ENCODE peak calls at places on chromosomes 5 and 9, in six cellular contexts. X is kidney, R is transverse colon, B is uterus, F is upper lobe of left lung, C is left ventricle myocardium inferior. W is an unnamed sample.

GRCh38 chr5:135859656-135860055 is 25.2 kb downstream of the SLC25A48 start:
- DNase-seq in X (no peak), R (no peak), B (no peak), F (no peak), C (no peak), W (no peak)

GRCh38 chr9:137813167-137813566 is 64.4 kb upstream of the CACNA1B start:
- DNase-seq in X (peak), R (no peak), B (no peak), F (no peak), C (no peak), W (no peak)

GRCh38 chr5:175558801-175559480 is 80.6 kb downstream of the SFXN1 start:
- DNase-seq in X (no peak), R (no peak), B (no peak), F (no peak), C (no peak), W (peak)

GRCh38 chr9:120289990-120290925 is 289.7 kb downstream of the CDK5RAP2 start:
- DNase-seq in X (no peak), R (no peak), B (no peak), F (no peak), C (no peak), W (peak)

GRCh38 chr9:125889524-125890473 is 142.6 kb downstream of the PBX3 start:
- DNase-seq in X (peak), R (peak), B (peak), F (peak), C (peak), W (no peak)

GRCh38 chr9:86846679-86847078 is 100.6 kb downstream of the GAS1 start:
- DNase-seq in X (no peak), R (no peak), B (no peak), F (no peak), C (no peak), W (no peak)

GRCh38 chr9:128149001-128149701 is at the start of gene LCN2:
- DNase-seq in X (peak), R (peak), B (no peak), F (peak), C (no peak), W (no peak)

GRCh38 chr9:76618762-76619161 is 145.5 kb upstream of the PCA3 start:
- DNase-seq in X (no peak), R (no peak), B (no peak), F (no peak), C (no peak), W (no peak)

GRCh38 chr5:68077349-68077894 is 138.1 kb upstream of the PIK3R1 start:
- DNase-seq in X (no peak), R (no peak), B (no peak), F (no peak), C (no peak), W (no peak)

GRCh38 chr5:159955056-159955624 is 38.9 kb downstream of the ADRA1B start:
- DNase-seq in X (no peak), R (no peak), B (no peak), F (no peak), C (no peak), W (no peak)

GRCh38 chr5:11719888-11720481 is 184.3 kb downstream of the CTNND2 start:
- DNase-seq in X (no peak), R (peak), B (no peak), F (peak), C (peak), W (no peak)

GRCh38 chr5:142395334-142395733 is 70.5 kb upstream of the SPRY4 start:
- DNase-seq in X (no peak), R (no peak), B (no peak), F (no peak), C (no peak), W (no peak)

GRCh38 chr5:134462047-134462575 is 50.4 kb upstream of the CDKN2AIPNL start:
- DNase-seq in X (peak), R (no peak), B (peak), F (no peak), C (no peak), W (no peak)

GRCh38 chr9:131676431-131676972 is 63.4 kb downstream of the RAPGEF1 start:
- DNase-seq in X (no peak), R (peak), B (no peak), F (no peak), C (no peak), W (no peak)

GRCh38 chr9:134285215-134285845 is 40.9 kb upstream of the RXRA start:
- DNase-seq in X (no peak), R (no peak), B (no peak), F (no peak), C (no peak), W (no peak)

GRCh38 chr5:93611900-93612898 is 29.2 kb downstream of the NR2F1 start:
- DNase-seq in X (peak), R (no peak), B (no peak), F (no peak), C (no peak), W (no peak)

GRCh38 chr5:1118231-1118698 is 6.4 kb upstream of the SLC12A7 start:
- DNase-seq in X (no peak), R (no peak), B (peak), F (no peak), C (no peak), W (no peak)

GRCh38 chr5:41508696-41509398 is 1.6 kb downstream of the PLCXD3 start:
- DNase-seq in X (no peak), R (no peak), B (no peak), F (no peak), C (no peak), W (no peak)

GRCh38 chr5:127838661-127839060 is 135.5 kb downstream of the CCDC192 start:
- DNase-seq in X (no peak), R (no peak), B (no peak), F (peak), C (no peak), W (no peak)

GRCh38 chr5:96868603-96869371 is 7.5 kb upstream of the ERAP2 start:
- DNase-seq in X (no peak), R (no peak), B (no peak), F (no peak), C (no peak), W (no peak)

GRCh38 chr5:169099801-169100734 is 200.9 kb downstream of the SLIT3 start:
- DNase-seq in X (no peak), R (no peak), B (no peak), F (no peak), C (no peak), W (no peak)

GRCh38 chr9:131258698-131259431 is 17.4 kb downstream of the FAM78A start:
- DNase-seq in X (peak), R (no peak), B (no peak), F (no peak), C (no peak), W (no peak)

GRCh38 chr9:92724528-92725265 is 39.9 kb downstream of the BICD2 start:
- DNase-seq in X (no peak), R (no peak), B (no peak), F (peak), C (no peak), W (no peak)

GRCh38 chr9:31028137-31028536 is 1356.3 kb upstream of the ACO1 start:
- DNase-seq in X (no peak), R (no peak), B (no peak), F (no peak), C (no peak), W (no peak)

GRCh38 chr5:172160506-172160905 is 27.5 kb downstream of the STK10 start:
- DNase-seq in X (no peak), R (no peak), B (no peak), F (no peak), C (no peak), W (no peak)

GRCh38 chr5:116572375-116573278 is 2.0 kb downstream of the SEMA6A start:
- DNase-seq in X (peak), R (peak), B (peak), F (no peak), C (peak), W (no peak)

GRCh38 chr5:6058055-6058715 is 320.2 kb downstream of the MED10 start:
- DNase-seq in X (no peak), R (no peak), B (no peak), F (no peak), C (no peak), W (no peak)

GRCh38 chr5:33228149-33228548 is 212.6 kb upstream of the TARS1 start:
- DNase-seq in X (no peak), R (no peak), B (no peak), F (no peak), C (no peak), W (no peak)

GRCh38 chr9:123914517-123915199 is 15.3 kb downstream of the DENND1A start:
- DNase-seq in X (no peak), R (no peak), B (no peak), F (no peak), C (no peak), W (no peak)

GRCh38 chr9:11931109-11931508 is 762.1 kb upstream of the TYRP1 start:
- DNase-seq in X (no peak), R (no peak), B (no peak), F (no peak), C (no peak), W (no peak)

GRCh38 chr5:140042551-140043507 is at the start of gene NRG2:
- DNase-seq in X (peak), R (peak), B (peak), F (peak), C (peak), W (no peak)

GRCh38 chr9:109098221-109098959 is 21.4 kb downstream of the TMEM245 start:
- DNase-seq in X (no peak), R (no peak), B (peak), F (no peak), C (no peak), W (no peak)

GRCh38 chr9:82613516-82613915 is 449.4 kb downstream of the RASEF start:
- DNase-seq in X (no peak), R (no peak), B (no peak), F (no peak), C (no peak), W (no peak)
- H3K27ac ChIP-seq in X (no peak), R (no peak), B (no peak), F (no peak), C (no peak), W (no peak)

DNA sequence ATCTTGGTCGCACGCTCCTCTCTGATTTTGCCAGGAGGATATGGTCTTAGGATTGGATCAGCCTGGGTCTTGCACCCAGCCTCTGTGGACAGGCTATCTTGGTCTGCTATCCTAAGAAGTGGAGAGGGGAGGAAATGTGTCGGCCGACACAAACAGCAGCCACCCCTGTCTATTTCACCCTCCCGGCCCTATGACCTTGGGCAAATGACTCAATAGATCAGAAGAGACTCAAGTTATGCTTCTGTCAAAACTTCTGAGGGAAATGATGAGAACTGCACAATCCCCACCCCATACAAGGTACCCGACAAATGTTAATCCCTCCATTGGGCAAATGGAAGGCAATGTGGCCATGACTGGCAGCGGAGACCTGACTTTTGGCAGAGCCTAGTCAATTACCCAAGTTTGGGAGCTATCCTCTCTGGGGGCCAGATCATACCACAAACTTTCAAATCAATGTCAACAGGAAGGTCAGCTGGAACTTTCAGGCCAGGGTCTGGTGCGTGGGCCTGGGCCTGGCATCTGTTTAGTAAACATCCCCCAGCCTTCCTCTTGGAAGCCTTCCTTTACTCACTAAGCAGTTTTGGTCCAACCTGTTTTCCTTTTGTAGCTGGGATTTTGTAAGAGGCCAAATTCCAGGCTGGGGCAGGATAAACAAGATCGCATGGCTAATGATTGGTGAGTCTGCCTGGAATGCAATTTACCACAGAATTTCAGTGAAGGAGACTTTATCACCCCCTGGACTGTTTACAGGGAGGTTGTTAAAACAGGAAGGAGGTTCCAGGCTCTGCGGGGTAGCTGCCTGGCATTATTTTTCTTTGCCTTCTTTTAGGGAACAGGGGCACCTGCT is 64.2 kb upstream of the CPEB4 start:
- DNase-seq in X (no peak), R (peak), B (no peak), F (no peak), C (no peak), W (no peak)
- H3K27ac ChIP-seq in X (peak), R (peak), B (no peak), F (peak), C (no peak), W (peak)

GRCh38 chr5:54996476-54996875 is 11.1 kb upstream of the ESM1 start:
- DNase-seq in X (no peak), R (no peak), B (no peak), F (no peak), C (no peak), W (no peak)
- H3K27ac ChIP-seq in X (no peak), R (no peak), B (no peak), F (no peak), C (no peak), W (no peak)

GRCh38 chr5:77990020-77990419 is 213.9 kb upstream of the TBCA start:
- DNase-seq in X (no peak), R (no peak), B (no peak), F (no peak), C (no peak), W (no peak)
- H3K27ac ChIP-seq in X (no peak), R (no peak), B (no peak), F (no peak), C (no peak), W (no peak)

DNA sequence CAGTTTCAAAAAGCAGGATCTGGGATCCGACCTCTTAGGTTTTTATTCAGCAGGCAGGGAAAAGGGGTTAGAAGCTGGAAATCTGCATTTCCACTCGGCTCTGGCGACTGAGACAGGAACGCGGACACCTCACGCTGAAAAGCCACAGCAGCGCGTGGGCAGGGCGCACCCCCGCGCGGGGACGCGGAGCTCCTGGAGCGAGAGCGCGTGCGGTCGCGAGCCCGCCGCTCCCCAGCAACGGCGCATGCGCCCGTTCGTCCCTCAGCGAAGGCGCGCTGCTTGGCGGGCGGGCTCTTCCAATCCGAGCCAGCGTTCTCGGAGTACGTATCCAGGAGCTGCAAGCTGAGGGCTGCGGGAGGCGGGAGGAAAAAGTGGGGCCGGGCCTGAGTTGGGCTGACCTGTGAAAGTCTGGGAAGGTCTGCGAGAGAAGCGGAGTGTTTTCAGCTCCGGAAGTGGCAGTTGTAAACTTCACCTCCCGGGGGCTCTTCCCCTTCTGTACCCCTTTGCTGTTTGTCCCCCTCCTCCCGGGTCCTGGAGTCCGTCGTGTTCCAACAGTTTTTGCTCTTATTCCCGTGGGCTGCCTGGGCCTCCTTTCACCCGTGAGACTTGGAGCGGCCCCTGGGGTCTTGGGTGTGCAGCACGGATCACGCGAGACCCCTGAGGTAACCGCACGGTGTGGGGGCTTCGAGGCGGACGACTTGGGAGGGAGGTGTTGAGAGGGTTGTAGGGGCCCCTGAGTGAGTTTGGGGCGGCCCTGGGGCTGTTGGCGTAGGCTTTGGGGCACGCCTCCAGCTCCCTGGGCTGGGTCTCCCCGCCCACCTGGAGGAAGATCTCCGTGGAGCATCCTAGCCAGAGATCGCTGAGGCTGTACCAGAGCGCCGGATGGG is at the start of gene CCDC171:
- DNase-seq in X (peak), R (peak), B (peak), F (peak), C (peak), W (no peak)
- H3K27ac ChIP-seq in X (peak), R (peak), B (peak), F (peak), C (peak), W (peak)

DNA sequence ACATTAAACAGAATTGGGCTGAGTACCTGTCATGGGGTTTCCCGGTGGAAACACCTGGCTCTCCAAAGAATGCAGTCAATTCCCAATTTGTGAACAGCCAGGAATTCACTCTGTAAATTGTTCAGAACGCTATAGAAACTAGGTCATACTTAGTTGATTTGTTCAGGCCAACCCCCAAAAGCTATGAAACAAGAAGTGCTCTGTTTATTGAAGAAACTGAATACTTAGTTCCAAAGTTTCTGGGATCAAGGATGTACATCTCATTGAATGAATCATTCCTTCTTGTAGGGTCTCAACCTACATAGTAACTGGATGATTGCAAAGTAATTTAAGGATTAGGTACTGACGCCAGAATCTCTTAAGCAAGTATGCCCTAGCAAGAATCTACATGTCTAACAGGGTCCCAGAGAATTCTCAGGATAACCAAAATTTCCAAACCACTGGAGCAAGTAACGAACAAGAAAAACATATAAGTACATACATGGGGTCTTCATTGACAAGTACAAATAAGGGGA is 659 bp upstream of the TUSC1 start:
- DNase-seq in X (no peak), R (no peak), B (no peak), F (no peak), C (no peak), W (no peak)
- H3K27ac ChIP-seq in X (peak), R (peak), B (peak), F (peak), C (peak), W (peak)

GRCh38 chr5:167949435-167949834 is 342.0 kb upstream of the WWC1 start:
- DNase-seq in X (no peak), R (no peak), B (no peak), F (no peak), C (no peak), W (no peak)

GRCh38 chr5:167945542-167946384 is 345.7 kb upstream of the WWC1 start:
- DNase-seq in X (no peak), R (no peak), B (no peak), F (no peak), C (peak), W (no peak)

GRCh38 chr5:167944121-167944858 is 347.2 kb upstream of the WWC1 start:
- DNase-seq in X (no peak), R (no peak), B (no peak), F (no peak), C (peak), W (no peak)

GRCh38 chr5:167950126-167950721 is 341.2 kb upstream of the WWC1 start:
- DNase-seq in X (no peak), R (no peak), B (no peak), F (no peak), C (no peak), W (no peak)

GRCh38 chr5:167947312-167947711 is 344.1 kb upstream of the WWC1 start:
- DNase-seq in X (no peak), R (no peak), B (no peak), F (no peak), C (no peak), W (no peak)
- H3K27ac ChIP-seq in X (no peak), R (no peak), B (no peak), F (no peak), C (peak), W (no peak)

GRCh38 chr9:107731115-107731762 is 241.7 kb upstream of the KLF4 start:
- DNase-seq in X (no peak), R (no peak), B (no peak), F (no peak), C (no peak), W (no peak)

GRCh38 chr9:107730691-107731090 is 241.1 kb upstream of the KLF4 start:
- DNase-seq in X (no peak), R (no peak), B (no peak), F (no peak), C (no peak), W (no peak)

GRCh38 chr9:107734231-107735014 is 244.9 kb upstream of the KLF4 start:
- DNase-seq in X (peak), R (no peak), B (peak), F (no peak), C (peak), W (no peak)

GRCh38 chr9:107733530-107733907 is 243.9 kb upstream of the KLF4 start:
- DNase-seq in X (peak), R (peak), B (peak), F (peak), C (peak), W (no peak)

GRCh38 chr9:107732781-107733529 is 243.4 kb upstream of the KLF4 start:
- DNase-seq in X (no peak), R (no peak), B (peak), F (no peak), C (no peak), W (no peak)
- H3K27ac ChIP-seq in X (peak), R (peak), B (peak), F (peak), C (peak), W (peak)

GRCh38 chr5:74542477-74542876 is 98.1 kb downstream of the ENC1 start:
- DNase-seq in X (no peak), R (no peak), B (no peak), F (no peak), C (no peak), W (no peak)
- H3K27ac ChIP-seq in X (no peak), R (no peak), B (peak), F (no peak), C (no peak), W (peak)

DNA sequence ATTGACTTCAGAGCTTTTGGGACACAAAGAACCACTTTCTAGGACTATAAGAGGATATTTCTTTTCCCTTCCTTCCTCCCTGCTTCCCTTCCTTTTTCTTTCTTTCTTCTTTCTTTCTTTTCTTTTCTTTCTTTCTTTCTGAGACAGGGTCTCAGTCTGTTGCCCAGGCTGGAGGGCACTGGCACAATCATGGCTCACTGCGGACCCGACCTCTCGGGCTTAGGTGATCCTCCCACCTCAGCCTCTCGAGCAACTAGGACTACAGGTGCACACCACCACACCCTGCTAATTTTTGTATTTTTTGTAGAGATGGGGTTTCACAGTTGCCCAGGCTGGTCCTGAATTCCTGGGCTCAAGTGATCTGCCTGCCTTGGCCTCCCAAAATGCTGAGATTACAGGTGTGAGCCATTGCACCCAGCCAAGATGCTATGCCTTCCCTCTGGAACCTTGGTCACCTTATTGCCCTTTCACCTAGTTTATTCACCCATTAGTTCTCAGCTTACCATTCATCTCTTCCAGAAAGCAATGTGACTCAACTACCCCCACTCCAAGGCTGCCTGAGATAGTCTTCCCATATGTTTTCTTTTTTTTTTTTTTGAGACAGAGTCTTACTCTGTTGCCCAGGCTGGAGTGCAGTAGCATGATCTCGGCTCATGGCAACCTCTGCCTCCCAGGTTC is 10.1 kb downstream of the PLIN2 start:
- DNase-seq in X (no peak), R (no peak), B (no peak), F (no peak), C (no peak), W (no peak)
- H3K27ac ChIP-seq in X (no peak), R (no peak), B (no peak), F (no peak), C (peak), W (peak)

W was measured in vagina.